ENCODE peak calls at places on chromosome 1, in seven cellular contexts. Z, B, C, E, F, T and S are unnamed samples.

GRCh38 chr1:234699795-234700665 is 90.1 kb upstream of the IRF2BP2 start:
- DNase-seq in C (peak), E (no peak), B (no peak), F (no peak), T (peak), Z (no peak), S (no peak)

GRCh38 chr1:175314300-175314699 is 121.7 kb upstream of the KIAA0040 start:
- DNase-seq in Z (no peak), C (no peak), E (no peak), B (no peak), F (no peak), T (no peak), S (no peak)

GRCh38 chr1:107184888-107185287 is 44.0 kb downstream of the NTNG1 start:
- DNase-seq in Z (no peak), F (no peak), B (no peak), C (no peak), T (no peak), E (no peak), S (no peak)

GRCh38 chr1:225880636-225881035 is 1.5 kb downstream of the TMEM63A start:
- DNase-seq in B (peak), C (no peak), Z (no peak), T (no peak), E (no peak), F (no peak), S (no peak)

GRCh38 chr1:25875856-25876692 is 566 bp upstream of the PAQR7 start:
- DNase-seq in Z (peak), F (peak), C (no peak), T (peak), E (no peak), B (peak), S (peak)

GRCh38 chr1:214833357-214833756 is 230.4 kb downstream of the CENPF start:
- DNase-seq in B (no peak), C (peak), E (no peak), Z (no peak), F (no peak), T (no peak), S (no peak)

GRCh38 chr1:15937706-15938168 is 38.2 kb downstream of the ZBTB17 start:
- DNase-seq in E (no peak), B (no peak), T (peak), Z (peak), F (no peak), C (peak), S (no peak)

GRCh38 chr1:179231923-179232322 is 2.4 kb upstream of the ABL2 start:
- DNase-seq in E (no peak), F (no peak), Z (no peak), T (no peak), B (no peak), C (peak), S (no peak)

GRCh38 chr1:179510038-179510437 is 65.7 kb downstream of the NPHS2 start:
- DNase-seq in E (no peak), C (no peak), T (no peak), F (no peak), B (no peak), Z (no peak), S (no peak)

GRCh38 chr1:245862812-245863540 is 644.1 kb downstream of the SMYD3 start:
- DNase-seq in Z (no peak), F (no peak), T (no peak), B (no peak), C (no peak), E (no peak), S (no peak)
- TF ChIP-seq CTCF in Z (no peak), F (no peak), T (no peak), B (no peak), C (no peak), E (no peak), S (no peak)

DNA sequence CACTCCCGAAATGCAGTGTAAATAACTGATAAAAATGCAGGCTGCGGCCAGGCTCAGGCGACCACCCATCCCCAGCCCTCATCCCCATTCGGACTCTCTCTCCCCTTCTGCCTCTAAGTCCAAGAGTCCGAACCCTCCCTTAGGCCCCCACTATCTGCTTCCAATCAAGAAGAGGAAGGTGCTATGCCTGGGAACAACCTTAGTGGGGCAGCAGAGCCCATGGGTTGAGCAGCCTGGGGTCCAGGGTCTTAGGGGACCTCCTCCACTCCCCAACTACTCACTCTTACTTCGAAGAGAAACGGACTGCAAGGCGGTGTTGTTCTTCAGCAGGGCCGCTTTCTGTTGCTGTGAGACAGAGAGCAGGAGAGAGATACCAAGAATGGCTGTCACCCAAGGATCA is 12.2 kb downstream of the ARHGEF2 start:
- DNase-seq in Z (peak), T (no peak), C (no peak), B (no peak), F (no peak), E (no peak), S (no peak)
- TF ChIP-seq CTCF in Z (peak), T (no peak), C (peak), B (no peak), F (no peak), E (no peak), S (no peak)

GRCh38 chr1:51341876-51342496 is 11.6 kb upstream of the TTC39A start:
- DNase-seq in Z (no peak), F (no peak), B (no peak), T (no peak), E (no peak), C (no peak), S (no peak)
- TF ChIP-seq CTCF in Z (no peak), F (no peak), B (no peak), T (no peak), E (no peak), C (no peak), S (no peak)

DNA sequence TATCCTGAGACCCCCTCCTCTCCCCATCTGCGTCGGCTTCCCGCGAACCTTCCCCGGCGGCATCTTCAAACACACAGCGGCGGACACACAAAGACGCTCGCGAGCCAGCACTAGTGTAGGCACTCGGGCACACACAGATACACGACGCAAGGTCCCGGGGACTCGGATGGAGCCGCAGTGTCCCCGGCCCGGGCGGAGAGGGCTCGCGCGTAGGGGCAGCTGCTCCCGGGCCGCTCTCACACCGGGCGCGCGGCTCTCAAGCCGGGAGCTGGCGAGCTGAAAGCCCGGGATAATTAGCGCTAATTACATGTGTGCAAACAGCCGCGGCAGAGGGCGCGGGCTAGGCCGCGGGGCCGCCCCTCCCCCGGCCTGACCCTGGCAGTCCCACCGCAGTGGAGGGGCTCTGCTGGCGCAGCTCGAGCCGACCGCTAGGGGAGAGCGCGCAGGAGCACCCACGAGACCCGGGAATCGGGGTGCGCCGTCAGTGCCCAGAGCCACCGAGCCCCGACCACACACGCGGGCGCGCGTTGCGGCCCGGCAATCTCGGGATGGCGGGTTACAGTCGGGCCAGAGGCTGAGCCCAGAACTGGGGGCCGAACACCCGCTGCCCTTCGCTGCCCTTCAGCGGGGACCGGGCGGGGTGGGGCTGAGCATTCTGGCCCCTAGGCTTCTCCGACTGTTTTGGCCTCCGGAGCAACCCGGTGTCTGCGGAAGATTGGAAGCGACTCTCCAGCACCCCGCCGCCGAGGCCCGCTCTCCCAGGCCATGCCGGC is 271.6 kb downstream of the FOXD2 start:
- DNase-seq in F (peak), B (no peak), T (no peak), E (no peak), C (no peak), Z (peak), S (no peak)
- TF ChIP-seq CTCF in F (no peak), B (no peak), T (no peak), E (no peak), C (no peak), Z (peak), S (no peak)

DNA sequence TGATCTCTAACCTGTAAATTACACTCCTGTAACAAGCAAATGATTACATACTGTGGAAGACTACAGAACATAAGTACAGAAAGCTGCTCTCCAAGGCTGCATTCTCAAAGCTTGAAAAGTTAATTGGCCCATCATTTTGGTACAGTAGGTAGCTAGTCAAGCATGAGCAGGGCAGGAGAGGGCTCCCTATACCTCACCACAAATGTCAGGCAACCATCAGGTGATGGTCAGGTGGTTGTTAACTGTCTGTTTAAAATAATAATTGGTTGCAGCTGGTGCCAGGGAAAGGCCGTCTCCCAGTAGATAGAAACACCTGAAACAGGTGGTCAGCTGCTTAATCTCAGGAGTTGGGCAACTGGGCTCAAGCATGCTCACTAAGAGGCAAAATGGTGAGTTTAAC is 13.1 kb upstream of the SLC1A7 start:
- DNase-seq in T (peak), E (no peak), F (no peak), Z (no peak), B (no peak), C (no peak), S (no peak)
- TF ChIP-seq CTCF in T (no peak), E (no peak), F (no peak), Z (no peak), B (no peak), C (no peak), S (no peak)